ENCODE peak calls at places on chromosomes 3 and 15, in four cellular contexts. One of them, this sample, is unnamed.
A peak's percentile ranks its signal among the peaks of the same experiment; 100 is the strongest.

GRCh38 chr3:169923189-169923588 is 11.8 kb downstream of the SAMD7 start:
- DNase-seq in stimulated activated CD8-positive, alpha-beta memory T cell treated with anti-CD3 and anti-CD28 coated beads, Interleukin-12 subunit alpha, Interleukin-12 subunit beta, amount 100 ng/mL, for 1 hour: no peak
- DNase-seq in CD4-positive, alpha-beta T cell: no peak
- DNase-seq in kidney glomerular epithelial cell: no peak
- DNase-seq in this sample: no peak

GRCh38 chr3:30934208-30934550 is 39.7 kb upstream of the GADL1 start:
- DNase-seq in CD4-positive, alpha-beta T cell: no peak
- DNase-seq in kidney glomerular epithelial cell: peak; percentile 43
- DNase-seq in stimulated activated CD8-positive, alpha-beta memory T cell treated with anti-CD3 and anti-CD28 coated beads, Interleukin-12 subunit alpha, Interleukin-12 subunit beta, amount 100 ng/mL, for 1 hour: no peak
- DNase-seq in this sample: peak; percentile 20

GRCh38 chr3:151479452-151479851 is 18.6 kb upstream of the IGSF10 start:
- DNase-seq in CD4-positive, alpha-beta T cell: no peak
- DNase-seq in kidney glomerular epithelial cell: no peak
- DNase-seq in stimulated activated CD8-positive, alpha-beta memory T cell treated with anti-CD3 and anti-CD28 coated beads, Interleukin-12 subunit alpha, Interleukin-12 subunit beta, amount 100 ng/mL, for 1 hour: no peak
- DNase-seq in this sample: no peak

GRCh38 chr3:120028271-120029047 is 65.8 kb downstream of the GSK3B start:
- DNase-seq in stimulated activated CD8-positive, alpha-beta memory T cell treated with anti-CD3 and anti-CD28 coated beads, Interleukin-12 subunit alpha, Interleukin-12 subunit beta, amount 100 ng/mL, for 1 hour: no peak
- DNase-seq in kidney glomerular epithelial cell: no peak
- DNase-seq in CD4-positive, alpha-beta T cell: no peak
- DNase-seq in this sample: no peak

GRCh38 chr15:37783290-37783689 is 151.2 kb upstream of the TMCO5A start:
- DNase-seq in CD4-positive, alpha-beta T cell: no peak
- DNase-seq in kidney glomerular epithelial cell: no peak
- DNase-seq in stimulated activated CD8-positive, alpha-beta memory T cell treated with anti-CD3 and anti-CD28 coated beads, Interleukin-12 subunit alpha, Interleukin-12 subunit beta, amount 100 ng/mL, for 1 hour: no peak
- DNase-seq in this sample: no peak

GRCh38 chr3:125480656-125481374 is 39.2 kb downstream of the SNX4 start:
- DNase-seq in kidney glomerular epithelial cell: no peak
- DNase-seq in CD4-positive, alpha-beta T cell: no peak
- DNase-seq in stimulated activated CD8-positive, alpha-beta memory T cell treated with anti-CD3 and anti-CD28 coated beads, Interleukin-12 subunit alpha, Interleukin-12 subunit beta, amount 100 ng/mL, for 1 hour: no peak
- DNase-seq in this sample: no peak

GRCh38 chr15:33086500-33087141 is 107.9 kb downstream of the FMN1 start:
- DNase-seq in CD4-positive, alpha-beta T cell: no peak
- DNase-seq in stimulated activated CD8-positive, alpha-beta memory T cell treated with anti-CD3 and anti-CD28 coated beads, Interleukin-12 subunit alpha, Interleukin-12 subunit beta, amount 100 ng/mL, for 1 hour: no peak
- DNase-seq in kidney glomerular epithelial cell: peak; percentile 47
- DNase-seq in this sample: peak; percentile 45

GRCh38 chr15:31271224-31271635 is 55.4 kb upstream of the KLF13 start:
- DNase-seq in stimulated activated CD8-positive, alpha-beta memory T cell treated with anti-CD3 and anti-CD28 coated beads, Interleukin-12 subunit alpha, Interleukin-12 subunit beta, amount 100 ng/mL, for 1 hour: no peak
- DNase-seq in kidney glomerular epithelial cell: no peak
- DNase-seq in CD4-positive, alpha-beta T cell: no peak
- DNase-seq in this sample: no peak

GRCh38 chr3:190695994-190696393 is 166.5 kb downstream of the GMNC start:
- DNase-seq in CD4-positive, alpha-beta T cell: no peak
- DNase-seq in stimulated activated CD8-positive, alpha-beta memory T cell treated with anti-CD3 and anti-CD28 coated beads, Interleukin-12 subunit alpha, Interleukin-12 subunit beta, amount 100 ng/mL, for 1 hour: no peak
- DNase-seq in kidney glomerular epithelial cell: no peak
- DNase-seq in this sample: no peak

GRCh38 chr3:197471221-197472010 is 84.4 kb downstream of the BDH1 start:
- DNase-seq in CD4-positive, alpha-beta T cell: no peak
- DNase-seq in kidney glomerular epithelial cell: no peak
- DNase-seq in stimulated activated CD8-positive, alpha-beta memory T cell treated with anti-CD3 and anti-CD28 coated beads, Interleukin-12 subunit alpha, Interleukin-12 subunit beta, amount 100 ng/mL, for 1 hour: no peak
- DNase-seq in this sample: no peak

GRCh38 chr3:44125882-44126281 is 115.8 kb upstream of the TOPAZ1 start:
- DNase-seq in CD4-positive, alpha-beta T cell: no peak
- DNase-seq in stimulated activated CD8-positive, alpha-beta memory T cell treated with anti-CD3 and anti-CD28 coated beads, Interleukin-12 subunit alpha, Interleukin-12 subunit beta, amount 100 ng/mL, for 1 hour: no peak
- DNase-seq in kidney glomerular epithelial cell: peak; percentile 19
- DNase-seq in this sample: no peak

GRCh38 chr15:39426552-39427532 is 154.0 kb upstream of the THBS1 start:
- DNase-seq in stimulated activated CD8-positive, alpha-beta memory T cell treated with anti-CD3 and anti-CD28 coated beads, Interleukin-12 subunit alpha, Interleukin-12 subunit beta, amount 100 ng/mL, for 1 hour: peak; percentile 59
- DNase-seq in CD4-positive, alpha-beta T cell: peak; percentile 42
- DNase-seq in kidney glomerular epithelial cell: no peak
- DNase-seq in this sample: no peak

GRCh38 chr15:68154923-68155559 is 50.1 kb downstream of the CALML4 start:
- DNase-seq in stimulated activated CD8-positive, alpha-beta memory T cell treated with anti-CD3 and anti-CD28 coated beads, Interleukin-12 subunit alpha, Interleukin-12 subunit beta, amount 100 ng/mL, for 1 hour: no peak
- DNase-seq in kidney glomerular epithelial cell: peak; percentile 22
- DNase-seq in CD4-positive, alpha-beta T cell: no peak
- DNase-seq in this sample: peak; percentile 54

GRCh38 chr15:73900129-73900712 is 26.0 kb upstream of the LOXL1 start:
- DNase-seq in CD4-positive, alpha-beta T cell: no peak
- DNase-seq in stimulated activated CD8-positive, alpha-beta memory T cell treated with anti-CD3 and anti-CD28 coated beads, Interleukin-12 subunit alpha, Interleukin-12 subunit beta, amount 100 ng/mL, for 1 hour: no peak
- DNase-seq in kidney glomerular epithelial cell: no peak
- DNase-seq in this sample: no peak

GRCh38 chr15:45618813-45619212 is 16.0 kb upstream of the SQOR start:
- DNase-seq in kidney glomerular epithelial cell: no peak
- DNase-seq in CD4-positive, alpha-beta T cell: no peak
- DNase-seq in stimulated activated CD8-positive, alpha-beta memory T cell treated with anti-CD3 and anti-CD28 coated beads, Interleukin-12 subunit alpha, Interleukin-12 subunit beta, amount 100 ng/mL, for 1 hour: no peak
- DNase-seq in this sample: no peak

GRCh38 chr3:119240101-119240581 is 537 bp downstream of the B4GALT4 start:
- DNase-seq in kidney glomerular epithelial cell: peak; percentile 16
- DNase-seq in stimulated activated CD8-positive, alpha-beta memory T cell treated with anti-CD3 and anti-CD28 coated beads, Interleukin-12 subunit alpha, Interleukin-12 subunit beta, amount 100 ng/mL, for 1 hour: no peak
- DNase-seq in CD4-positive, alpha-beta T cell: no peak
- DNase-seq in this sample: no peak

GRCh38 chr15:88476635-88477038 is 9.1 kb downstream of the MRPS11 start:
- DNase-seq in CD4-positive, alpha-beta T cell: no peak
- DNase-seq in stimulated activated CD8-positive, alpha-beta memory T cell treated with anti-CD3 and anti-CD28 coated beads, Interleukin-12 subunit alpha, Interleukin-12 subunit beta, amount 100 ng/mL, for 1 hour: no peak
- DNase-seq in kidney glomerular epithelial cell: peak; percentile 10
- DNase-seq in this sample: no peak

GRCh38 chr3:114551770-114552526 is 258.1 kb downstream of the TIGIT start:
- DNase-seq in CD4-positive, alpha-beta T cell: no peak
- DNase-seq in kidney glomerular epithelial cell: peak; percentile 88
- DNase-seq in stimulated activated CD8-positive, alpha-beta memory T cell treated with anti-CD3 and anti-CD28 coated beads, Interleukin-12 subunit alpha, Interleukin-12 subunit beta, amount 100 ng/mL, for 1 hour: no peak
- DNase-seq in this sample: no peak

GRCh38 chr3:118077332-118077731 is 957.3 kb downstream of the IGSF11 start:
- DNase-seq in kidney glomerular epithelial cell: no peak
- DNase-seq in stimulated activated CD8-positive, alpha-beta memory T cell treated with anti-CD3 and anti-CD28 coated beads, Interleukin-12 subunit alpha, Interleukin-12 subunit beta, amount 100 ng/mL, for 1 hour: no peak
- DNase-seq in CD4-positive, alpha-beta T cell: no peak
- DNase-seq in this sample: no peak

GRCh38 chr15:80946576-80946975 is 43.0 kb downstream of the MESD start:
- DNase-seq in kidney glomerular epithelial cell: no peak
- DNase-seq in stimulated activated CD8-positive, alpha-beta memory T cell treated with anti-CD3 and anti-CD28 coated beads, Interleukin-12 subunit alpha, Interleukin-12 subunit beta, amount 100 ng/mL, for 1 hour: no peak
- DNase-seq in CD4-positive, alpha-beta T cell: no peak
- DNase-seq in this sample: no peak

GRCh38 chr3:140995881-140996280 is 54.2 kb downstream of the SLC25A36 start:
- DNase-seq in CD4-positive, alpha-beta T cell: no peak
- DNase-seq in kidney glomerular epithelial cell: no peak
- DNase-seq in stimulated activated CD8-positive, alpha-beta memory T cell treated with anti-CD3 and anti-CD28 coated beads, Interleukin-12 subunit alpha, Interleukin-12 subunit beta, amount 100 ng/mL, for 1 hour: no peak
- DNase-seq in this sample: no peak

GRCh38 chr3:3666664-3667063 is 132.6 kb upstream of the LRRN1 start:
- DNase-seq in CD4-positive, alpha-beta T cell: no peak
- DNase-seq in kidney glomerular epithelial cell: no peak
- DNase-seq in stimulated activated CD8-positive, alpha-beta memory T cell treated with anti-CD3 and anti-CD28 coated beads, Interleukin-12 subunit alpha, Interleukin-12 subunit beta, amount 100 ng/mL, for 1 hour: no peak
- DNase-seq in this sample: no peak

GRCh38 chr3:164416491-164417222 is 661.6 kb downstream of the SI start:
- DNase-seq in CD4-positive, alpha-beta T cell: no peak
- DNase-seq in kidney glomerular epithelial cell: no peak
- DNase-seq in stimulated activated CD8-positive, alpha-beta memory T cell treated with anti-CD3 and anti-CD28 coated beads, Interleukin-12 subunit alpha, Interleukin-12 subunit beta, amount 100 ng/mL, for 1 hour: no peak
- DNase-seq in this sample: no peak

GRCh38 chr3:42476225-42477160 is 25.9 kb upstream of the VIPR1 start:
- DNase-seq in kidney glomerular epithelial cell: no peak
- DNase-seq in CD4-positive, alpha-beta T cell: no peak
- DNase-seq in stimulated activated CD8-positive, alpha-beta memory T cell treated with anti-CD3 and anti-CD28 coated beads, Interleukin-12 subunit alpha, Interleukin-12 subunit beta, amount 100 ng/mL, for 1 hour: no peak
- DNase-seq in this sample: no peak

GRCh38 chr15:33148129-33148850 is 46.2 kb downstream of the FMN1 start:
- DNase-seq in CD4-positive, alpha-beta T cell: no peak
- DNase-seq in kidney glomerular epithelial cell: no peak
- DNase-seq in stimulated activated CD8-positive, alpha-beta memory T cell treated with anti-CD3 and anti-CD28 coated beads, Interleukin-12 subunit alpha, Interleukin-12 subunit beta, amount 100 ng/mL, for 1 hour: no peak
- DNase-seq in this sample: no peak

This sample was measured in glomerular endothelial cell.